ENCODE peak calls at places on chromosomes 1 and 21, in nine cellular contexts. B is gastrocnemius medialis, P is posterior cingulate gyrus, A is GM12864, D is GM23248, C is Right ventricle myocardium superior, L is SHP77, N is C1 segment of cervical spinal cord, U is NCI-H2029. T is an unnamed sample.

GRCh38 chr1:91091812-91092211 is 70.0 kb upstream of the ZNF644 start:
- DNase-seq in B (no peak), P (no peak), A (no peak), D (no peak), C (no peak), L (no peak), N (no peak), U (peak), T (no peak)

GRCh38 chr1:111635324-111636009 is 15.9 kb downstream of the RAP1A start:
- DNase-seq in B (no peak), P (no peak), A (no peak), D (no peak), C (no peak), L (no peak), N (no peak), U (no peak), T (no peak)

GRCh38 chr21:45538381-45539045 is 3.7 kb downstream of the SLC19A1 start:
- DNase-seq in B (no peak), P (peak), A (no peak), D (no peak), C (peak), L (no peak), N (no peak), U (no peak), T (no peak)

GRCh38 chr1:12336436-12336835 is 106.6 kb downstream of the VPS13D start:
- DNase-seq in B (no peak), P (no peak), A (no peak), D (peak), C (no peak), L (no peak), N (no peak), U (no peak), T (no peak)

GRCh38 chr1:51000160-51000559 is 30.1 kb downstream of the CDKN2C start:
- DNase-seq in B (no peak), P (no peak), A (peak), D (no peak), C (no peak), L (no peak), N (no peak), U (no peak), T (no peak)

GRCh38 chr1:113928129-113928949 is 785 bp upstream of the HIPK1 start:
- DNase-seq in B (no peak), P (no peak), A (no peak), D (peak), C (no peak), L (no peak), N (no peak), U (no peak), T (no peak)

GRCh38 chr1:160224606-160225005 is 19.4 kb downstream of the PEA15 start:
- DNase-seq in B (no peak), P (no peak), A (no peak), D (no peak), C (no peak), L (no peak), N (no peak), U (no peak), T (no peak)

GRCh38 chr1:168112673-168113305 is 23.9 kb downstream of the GPR161 start:
- DNase-seq in B (no peak), P (peak), A (no peak), D (peak), C (no peak), L (peak), N (no peak), U (peak), T (peak)

GRCh38 chr1:173128737-173129136 is 78.0 kb upstream of the TNFSF18 start:
- DNase-seq in B (no peak), P (no peak), A (no peak), D (no peak), C (no peak), L (no peak), N (no peak), U (no peak), T (no peak)

GRCh38 chr1:51729156-51729823 is 112.4 kb downstream of the OSBPL9 start:
- DNase-seq in B (peak), P (peak), A (peak), D (peak), C (peak), L (no peak), N (peak), U (peak), T (peak)

GRCh38 chr1:201594575-201595245 is 55.8 kb downstream of the NAV1 start:
- DNase-seq in B (no peak), P (no peak), A (no peak), D (peak), C (no peak), L (no peak), N (no peak), U (no peak), T (no peak)

GRCh38 chr1:113930499-113931161 is 1.5 kb downstream of the HIPK1 start:
- DNase-seq in B (no peak), P (no peak), A (no peak), D (peak), C (no peak), L (no peak), N (no peak), U (no peak), T (peak)

GRCh38 chr1:2583871-2584341 is 2.7 kb upstream of the PRXL2B start:
- DNase-seq in B (no peak), P (no peak), A (no peak), D (no peak), C (peak), L (peak), N (no peak), U (peak), T (no peak)

GRCh38 chr1:94919241-94920030 is 7.5 kb downstream of the CNN3 start:
- DNase-seq in B (no peak), P (no peak), A (no peak), D (peak), C (no peak), L (no peak), N (no peak), U (peak), T (no peak)

GRCh38 chr1:8516793-8517556 is 199.1 kb downstream of the SLC45A1 start:
- DNase-seq in B (no peak), P (peak), A (no peak), D (peak), C (no peak), L (no peak), N (peak), U (no peak), T (no peak)

GRCh38 chr1:246324711-246325110 is 182.4 kb downstream of the SMYD3 start:
- DNase-seq in B (no peak), P (no peak), A (no peak), D (no peak), C (no peak), L (no peak), N (no peak), U (no peak), T (no peak)

GRCh38 chr1:37040773-37041172 is 6.5 kb upstream of the GRIK3 start:
- DNase-seq in B (no peak), P (no peak), A (no peak), D (no peak), C (no peak), L (no peak), N (no peak), U (peak), T (no peak)

GRCh38 chr1:11940260-11940921 is 5.9 kb downstream of the PLOD1 start:
- DNase-seq in B (no peak), P (peak), A (no peak), D (peak), C (no peak), L (no peak), N (peak), U (peak), T (no peak)

GRCh38 chr1:205230965-205231364 is 3.2 kb downstream of the TMCC2 start:
- DNase-seq in B (no peak), P (no peak), A (no peak), D (no peak), C (no peak), L (no peak), N (no peak), U (no peak), T (no peak)

GRCh38 chr1:16191309-16191708 is 21.1 kb downstream of the ARHGEF19 start:
- DNase-seq in B (no peak), P (no peak), A (no peak), D (no peak), C (peak), L (no peak), N (no peak), U (no peak), T (no peak)

GRCh38 chr1:102724741-102725140 is 383.6 kb downstream of the COL11A1 start:
- DNase-seq in B (no peak), P (no peak), A (no peak), D (no peak), C (no peak), L (no peak), N (no peak), U (no peak), T (no peak)

GRCh38 chr1:106676021-106676420 is 380.5 kb upstream of the PRMT6 start:
- DNase-seq in B (no peak), P (no peak), A (no peak), D (peak), C (no peak), L (no peak), N (no peak), U (no peak), T (no peak)

GRCh38 chr1:38785285-38786039 is 74.1 kb downstream of the RRAGC start:
- DNase-seq in B (no peak), P (no peak), A (no peak), D (no peak), C (no peak), L (no peak), N (no peak), U (peak), T (no peak)

GRCh38 chr1:5968161-5968736 is 24.0 kb downstream of the NPHP4 start:
- DNase-seq in B (no peak), P (no peak), A (no peak), D (no peak), C (no peak), L (no peak), N (no peak), U (no peak), T (no peak)

T was measured in stimulated activated effector memory CD8-positive, alpha-beta T cell treated with anti-CD3 and anti-CD28 coated beads, Interleukin-12 subunit alpha, Interleukin-12 subunit beta, amount 100 ng/mL, for 72 hours.